ENCODE peak calls at places on chromosomes 1 and 21, in ten cellular contexts. E is GM10248; L is MM.1S; O is stomach; R is left ventricle myocardium superior; M is amniotic stem cell; Q is stimulated activated CD8-positive, alpha-beta memory T cell treated with anti-CD3 and anti-CD28 coated beads, Interleukin-15, amount 100 ng/mL, for 1 hour; Y is mesenchymal stem cell; X is brain microvascular endothelial cell; B is stimulated activated CD4-positive, alpha-beta T cell treated with anti-CD3 and anti-CD28 coated beads, Interleukin-1b, Interleukin-23, amount 100 ng/mL, for 1 hour. P is an unnamed sample.

GRCh38 chr1:109802136-109802900 is 38.6 kb upstream of the EPS8L3 start:
- DNase-seq in M (no peak), B (no peak), L (peak; percentile 80), E (no peak), R (no peak), Y (no peak), O (peak; percentile 24), Q (no peak), X (no peak), P (no peak)

GRCh38 chr1:29753771-29754607 is 517.7 kb downstream of the PTPRU start:
- DNase-seq in R (no peak), L (no peak), E (no peak), B (no peak), Q (no peak), M (no peak), X (no peak), O (no peak), Y (no peak), P (peak; percentile 79)

GRCh38 chr1:30106125-30106524 is 617.3 kb downstream of the MATN1 start:
- DNase-seq in R (peak; percentile 50), O (no peak), M (no peak), Y (peak; percentile 37), E (no peak), L (no peak), X (peak; percentile 9), Q (no peak), B (no peak), P (no peak)

GRCh38 chr1:78377356-78377928 is 113.3 kb upstream of the PTGFR start:
- DNase-seq in L (no peak), E (no peak), Y (no peak), B (no peak), M (no peak), Q (no peak), O (no peak), X (no peak), R (no peak), P (no peak)

GRCh38 chr1:119556423-119556822 is 49.4 kb downstream of the HSD3B1 start:
- DNase-seq in E (no peak), X (no peak), L (no peak), R (no peak), B (no peak), O (no peak), Q (no peak), Y (no peak), M (no peak), P (no peak)

GRCh38 chr1:159763686-159764085 is 17.1 kb upstream of the DUSP23 start:
- DNase-seq in R (no peak), B (no peak), Q (no peak), Y (no peak), M (no peak), X (no peak), L (no peak), E (no peak), O (no peak), P (no peak)

GRCh38 chr1:217274927-217275616 is 355.8 kb downstream of the GPATCH2 start:
- DNase-seq in Q (no peak), R (no peak), Y (peak; percentile 66), E (no peak), O (no peak), X (peak; percentile 49), B (no peak), M (peak; percentile 10), L (no peak), P (no peak)

GRCh38 chr1:54606096-54606989 is 17.0 kb downstream of the FAM151A start:
- DNase-seq in B (no peak), Q (no peak), R (no peak), E (no peak), O (no peak), Y (no peak), X (no peak), L (no peak), M (no peak), P (no peak)

GRCh38 chr1:63557365-63557987 is 34.2 kb downstream of the EFCAB7 start:
- DNase-seq in E (peak; percentile 20), X (peak; percentile 55), M (no peak), B (no peak), O (no peak), Q (no peak), Y (peak; percentile 55), R (no peak), L (peak; percentile 54), P (no peak)

GRCh38 chr21:42027804-42028753 is 17.9 kb upstream of the ZBTB21 start:
- DNase-seq in R (no peak), M (no peak), L (no peak), O (no peak), E (no peak), Q (no peak), X (no peak), Y (no peak), B (no peak), P (no peak)

GRCh38 chr1:152162826-152163463 is 3.9 kb upstream of the RPTN start:
- DNase-seq in B (no peak), Q (no peak), Y (peak; percentile 14), R (no peak), O (no peak), E (no peak), L (no peak), X (peak; percentile 65), M (no peak), P (no peak)

GRCh38 chr1:2127181-2128145 is 67.1 kb downstream of the FAAP20 start:
- DNase-seq in M (no peak), Y (no peak), L (no peak), B (no peak), Q (no peak), E (no peak), X (no peak), R (peak; percentile 76), O (no peak), P (no peak)

GRCh38 chr1:1068374-1069060 is 5.6 kb downstream of the RNF223 start:
- DNase-seq in B (no peak), X (no peak), O (peak; percentile 91), E (no peak), M (no peak), R (no peak), Q (no peak), L (peak; percentile 50), Y (no peak), P (no peak)

GRCh38 chr1:44315521-44315920 is 39.5 kb downstream of the ERI3 start:
- DNase-seq in O (no peak), L (no peak), R (no peak), E (no peak), Q (no peak), B (no peak), X (no peak), M (no peak), Y (no peak), P (no peak)

GRCh38 chr1:165144757-165145397 is 211.6 kb downstream of the LMX1A start:
- DNase-seq in Y (peak; percentile 45), R (no peak), B (no peak), Q (peak; percentile 1), E (peak; percentile 33), X (peak; percentile 57), L (peak; percentile 74), O (peak; percentile 56), M (peak; percentile 24), P (no peak)

GRCh38 chr1:218459450-218459849 is 114.3 kb downstream of the TGFB2 start:
- DNase-seq in E (no peak), L (no peak), O (no peak), R (peak; percentile 41), Q (no peak), Y (no peak), M (no peak), B (no peak), X (no peak), P (no peak)

GRCh38 chr1:209349372-209350324 is 233.9 kb upstream of the CAMK1G start:
- DNase-seq in O (no peak), M (no peak), L (peak; percentile 19), E (peak; percentile 14), Q (no peak), Y (peak; percentile 18), B (no peak), R (no peak), X (peak; percentile 34), P (no peak)

GRCh38 chr21:30101967-30102366 is 64.6 kb downstream of the CLDN17 start:
- DNase-seq in O (no peak), X (no peak), B (no peak), R (no peak), Q (no peak), Y (no peak), M (no peak), E (no peak), L (no peak), P (no peak)

GRCh38 chr1:229408458-229409037 is 25.3 kb downstream of the ACTA1 start:
- DNase-seq in E (no peak), X (no peak), B (no peak), L (no peak), R (peak; percentile 80), M (no peak), O (no peak), Y (peak; percentile 16), Q (no peak), P (no peak)

GRCh38 chr1:42784946-42785693 is at the start of gene TMEM269:
- DNase-seq in O (peak; percentile 31), X (no peak), L (no peak), B (peak; percentile 10), R (peak; percentile 55), Y (no peak), E (peak; percentile 67), M (no peak), Q (no peak), P (peak; percentile 80)

GRCh38 chr21:29870814-29871213 is 69.0 kb downstream of the GRIK1 start:
- DNase-seq in R (no peak), L (no peak), M (no peak), E (no peak), O (no peak), X (no peak), Q (no peak), Y (no peak), B (no peak), P (no peak)

GRCh38 chr1:230073371-230074035 is 6.5 kb downstream of the GALNT2 start:
- DNase-seq in X (peak; percentile 80), O (no peak), R (no peak), E (no peak), Q (no peak), L (no peak), Y (peak; percentile 89), M (peak; percentile 49), B (no peak), P (peak; percentile 75)

GRCh38 chr1:77234096-77234495 is 14.9 kb upstream of the PIGK start:
- DNase-seq in R (no peak), Y (no peak), O (no peak), X (no peak), L (no peak), B (no peak), E (no peak), M (no peak), Q (no peak), P (no peak)

GRCh38 chr21:35375115-35375514 is 326.0 kb upstream of the RUNX1 start:
- DNase-seq in O (no peak), B (no peak), R (no peak), Q (no peak), Y (peak; percentile 68), X (peak; percentile 52), L (no peak), E (no peak), M (no peak), P (no peak)

GRCh38 chr1:226702957-226703831 is 35.9 kb downstream of the ITPKB start:
- DNase-seq in O (peak; percentile 74), E (peak; percentile 92), Y (peak; percentile 70), B (peak; percentile 66), L (peak; percentile 71), M (no peak), Q (peak; percentile 61), R (peak; percentile 91), X (peak; percentile 25), P (peak; percentile 92)

GRCh38 chr1:218600968-218601367 is 255.8 kb downstream of the TGFB2 start:
- DNase-seq in R (no peak), E (no peak), L (no peak), X (no peak), M (no peak), Q (no peak), B (no peak), O (no peak), Y (no peak), P (no peak)

GRCh38 chr1:192108143-192108542 is 50.1 kb upstream of the RGS18 start:
- DNase-seq in Y (no peak), E (no peak), O (no peak), L (no peak), Q (no peak), R (no peak), B (no peak), M (no peak), X (no peak), P (no peak)

GRCh38 chr1:3462356-3463012 is 8.0 kb downstream of the ARHGEF16 start:
- DNase-seq in E (no peak), X (no peak), M (no peak), O (no peak), L (no peak), Y (no peak), R (peak; percentile 13), Q (no peak), B (no peak), P (no peak)